ENCODE peak calls at places on chromosomes 6 and 20, in six cellular contexts. One of them, this sample, is unnamed.

GRCh38 chr6:166333172-166333995 is 9.0 kb downstream of the SFT2D1 start:
- DNase-seq in HAP-1: no peak
- DNase-seq in foreskin keratinocyte: no peak
- DNase-seq in mesendoderm: no peak
- DNase-seq in cardiac muscle cell: no peak
- DNase-seq in left ventricle myocardium inferior: no peak
- DNase-seq in this sample: no peak

GRCh38 chr20:31720486-31721407 is 1.9 kb downstream of the BCL2L1 start:
- DNase-seq in mesendoderm: peak; percentile 37
- DNase-seq in foreskin keratinocyte: no peak
- DNase-seq in left ventricle myocardium inferior: no peak
- DNase-seq in cardiac muscle cell: no peak
- DNase-seq in HAP-1: no peak
- DNase-seq in this sample: peak; percentile 81

GRCh38 chr20:38260378-38261053 is at the start of gene KIAA1755:
- DNase-seq in cardiac muscle cell: peak; percentile 8
- DNase-seq in HAP-1: no peak
- DNase-seq in left ventricle myocardium inferior: peak; percentile 64
- DNase-seq in foreskin keratinocyte: no peak
- DNase-seq in mesendoderm: no peak
- DNase-seq in this sample: peak; percentile 31

GRCh38 chr6:169048806-169049205 is 204.8 kb downstream of the THBS2 start:
- DNase-seq in cardiac muscle cell: no peak
- DNase-seq in foreskin keratinocyte: no peak
- DNase-seq in HAP-1: no peak
- DNase-seq in mesendoderm: no peak
- DNase-seq in left ventricle myocardium inferior: no peak
- DNase-seq in this sample: no peak

GRCh38 chr6:139161817-139162284 is 27.0 kb downstream of the HECA start:
- DNase-seq in cardiac muscle cell: no peak
- DNase-seq in HAP-1: no peak
- DNase-seq in left ventricle myocardium inferior: no peak
- DNase-seq in mesendoderm: no peak
- DNase-seq in foreskin keratinocyte: no peak
- DNase-seq in this sample: no peak

GRCh38 chr6:21277601-21278043 is 315.9 kb upstream of the SOX4 start:
- DNase-seq in cardiac muscle cell: no peak
- DNase-seq in left ventricle myocardium inferior: no peak
- DNase-seq in HAP-1: no peak
- DNase-seq in foreskin keratinocyte: peak; percentile 95
- DNase-seq in mesendoderm: peak; percentile 97
- DNase-seq in this sample: no peak

GRCh38 chr6:91482498-91482897 is 895.6 kb upstream of the MAP3K7 start:
- DNase-seq in left ventricle myocardium inferior: no peak
- DNase-seq in foreskin keratinocyte: no peak
- DNase-seq in mesendoderm: no peak
- DNase-seq in cardiac muscle cell: no peak
- DNase-seq in HAP-1: no peak
- DNase-seq in this sample: no peak

GRCh38 chr6:27288136-27289044 is 23.7 kb downstream of the POM121L2 start:
- DNase-seq in mesendoderm: peak; percentile 67
- DNase-seq in HAP-1: no peak
- DNase-seq in cardiac muscle cell: peak; percentile 27
- DNase-seq in foreskin keratinocyte: no peak
- DNase-seq in left ventricle myocardium inferior: no peak
- DNase-seq in this sample: no peak

GRCh38 chr6:15352884-15353283 is 107.0 kb downstream of the JARID2 start:
- DNase-seq in left ventricle myocardium inferior: no peak
- DNase-seq in foreskin keratinocyte: no peak
- DNase-seq in HAP-1: no peak
- DNase-seq in mesendoderm: no peak
- DNase-seq in cardiac muscle cell: no peak
- DNase-seq in this sample: no peak

GRCh38 chr6:142058216-142058925 is 74.4 kb upstream of the GJE1 start:
- DNase-seq in HAP-1: no peak
- DNase-seq in cardiac muscle cell: no peak
- DNase-seq in foreskin keratinocyte: no peak
- DNase-seq in mesendoderm: no peak
- DNase-seq in left ventricle myocardium inferior: no peak
- DNase-seq in this sample: no peak

GRCh38 chr20:48850681-48851299 is 23.0 kb upstream of the PREX1 start:
- DNase-seq in HAP-1: no peak
- DNase-seq in foreskin keratinocyte: no peak
- DNase-seq in left ventricle myocardium inferior: no peak
- DNase-seq in mesendoderm: no peak
- DNase-seq in cardiac muscle cell: no peak
- DNase-seq in this sample: no peak

GRCh38 chr6:7587631-7588100 is 2.3 kb upstream of the SNRNP48 start:
- DNase-seq in cardiac muscle cell: no peak
- DNase-seq in foreskin keratinocyte: peak; percentile 77
- DNase-seq in mesendoderm: peak; percentile 44
- DNase-seq in HAP-1: no peak
- DNase-seq in left ventricle myocardium inferior: no peak
- DNase-seq in this sample: no peak

GRCh38 chr6:156752666-156753301 is 24.4 kb upstream of the ARID1B start:
- DNase-seq in mesendoderm: peak; percentile 55
- DNase-seq in cardiac muscle cell: no peak
- DNase-seq in left ventricle myocardium inferior: no peak
- DNase-seq in foreskin keratinocyte: no peak
- DNase-seq in HAP-1: no peak
- DNase-seq in this sample: no peak

GRCh38 chr6:56840467-56841371 is 114.2 kb upstream of the BEND6 start:
- DNase-seq in foreskin keratinocyte: peak; percentile 89
- DNase-seq in left ventricle myocardium inferior: no peak
- DNase-seq in HAP-1: peak; percentile 14
- DNase-seq in mesendoderm: peak; percentile 44
- DNase-seq in cardiac muscle cell: no peak
- DNase-seq in this sample: peak; percentile 17

GRCh38 chr20:51570755-51571469 is 28.4 kb upstream of the NFATC2 start:
- DNase-seq in cardiac muscle cell: peak; percentile 74
- DNase-seq in HAP-1: no peak
- DNase-seq in foreskin keratinocyte: no peak
- DNase-seq in mesendoderm: no peak
- DNase-seq in left ventricle myocardium inferior: peak; percentile 60
- DNase-seq in this sample: no peak

GRCh38 chr6:154791561-154792317 is 58.5 kb downstream of the SCAF8 start:
- DNase-seq in left ventricle myocardium inferior: no peak
- DNase-seq in mesendoderm: no peak
- DNase-seq in foreskin keratinocyte: no peak
- DNase-seq in HAP-1: no peak
- DNase-seq in cardiac muscle cell: no peak
- DNase-seq in this sample: no peak

GRCh38 chr20:7841291-7841966 is 98.8 kb downstream of the HAO1 start:
- DNase-seq in HAP-1: no peak
- DNase-seq in left ventricle myocardium inferior: no peak
- DNase-seq in mesendoderm: no peak
- DNase-seq in cardiac muscle cell: no peak
- DNase-seq in foreskin keratinocyte: peak; percentile 91
- DNase-seq in this sample: no peak

GRCh38 chr6:44737349-44737748 is 349.8 kb downstream of the CDC5L start:
- DNase-seq in HAP-1: no peak
- DNase-seq in cardiac muscle cell: no peak
- DNase-seq in mesendoderm: no peak
- DNase-seq in left ventricle myocardium inferior: no peak
- DNase-seq in foreskin keratinocyte: no peak
- DNase-seq in this sample: no peak

DNA sequence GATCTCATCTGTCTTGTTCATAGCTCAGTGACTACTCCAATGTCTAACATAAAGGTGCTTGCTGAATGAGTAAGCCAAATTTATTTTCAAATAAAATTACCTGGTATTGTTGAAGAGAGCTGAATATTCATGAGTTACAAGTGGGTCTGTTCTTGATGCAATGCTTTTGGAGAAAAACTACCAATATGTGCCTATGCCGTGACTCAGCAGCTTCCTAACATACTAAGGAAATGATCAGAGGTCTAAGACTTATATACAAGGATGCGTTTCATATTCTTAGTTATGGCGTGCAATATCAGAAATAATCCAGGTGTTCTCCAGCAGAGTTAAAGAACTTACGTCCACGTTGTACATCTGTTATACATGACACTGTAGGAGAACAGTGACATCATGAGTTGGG is 5.1 kb downstream of the FAM120B start:
- DNase-seq in mesendoderm: no peak
- DNase-seq in cardiac muscle cell: no peak
- DNase-seq in left ventricle myocardium inferior: no peak
- DNase-seq in foreskin keratinocyte: no peak
- DNase-seq in HAP-1: no peak
- DNase-seq in this sample: no peak
- H3K4me1 ChIP-seq in mesendoderm: no peaks in the 10 kb centered on the region
- H3K4me1 ChIP-seq in cardiac muscle cell: peaks cover 25% of the 10 kb centered on the region
- H3K4me1 ChIP-seq in left ventricle myocardium inferior: peaks cover 79% of the 10 kb centered on the region
- H3K4me1 ChIP-seq in foreskin keratinocyte: peaks cover 6% of the 10 kb centered on the region
- H3K4me1 ChIP-seq in HAP-1: peaks cover 20% of the 10 kb centered on the region
- H3K4me1 ChIP-seq in this sample: peaks cover 4% of the 10 kb centered on the region

GRCh38 chr6:17928514-17929430 is 58.7 kb downstream of the KIF13A start:
- DNase-seq in HAP-1: no peak
- DNase-seq in mesendoderm: no peak
- DNase-seq in cardiac muscle cell: no peak
- DNase-seq in left ventricle myocardium inferior: no peak
- DNase-seq in foreskin keratinocyte: peak; percentile 53
- DNase-seq in this sample: no peak

GRCh38 chr6:17927705-17928104 is 59.7 kb downstream of the KIF13A start:
- DNase-seq in left ventricle myocardium inferior: peak; percentile 54
- DNase-seq in mesendoderm: no peak
- DNase-seq in foreskin keratinocyte: no peak
- DNase-seq in HAP-1: no peak
- DNase-seq in cardiac muscle cell: no peak
- DNase-seq in this sample: no peak

GRCh38 chr6:17932362-17932852 is 55.0 kb downstream of the KIF13A start:
- DNase-seq in cardiac muscle cell: peak; percentile 84
- DNase-seq in HAP-1: no peak
- DNase-seq in foreskin keratinocyte: peak; percentile 77
- DNase-seq in mesendoderm: no peak
- DNase-seq in left ventricle myocardium inferior: peak; percentile 57
- DNase-seq in this sample: no peak

GRCh38 chr6:17931227-17931626 is 56.2 kb downstream of the KIF13A start:
- DNase-seq in left ventricle myocardium inferior: no peak
- DNase-seq in cardiac muscle cell: no peak
- DNase-seq in HAP-1: no peak
- DNase-seq in mesendoderm: no peak
- DNase-seq in foreskin keratinocyte: no peak
- DNase-seq in this sample: no peak

GRCh38 chr6:17930321-17930993 is 57.0 kb downstream of the KIF13A start:
- DNase-seq in mesendoderm: no peak
- DNase-seq in cardiac muscle cell: no peak
- DNase-seq in left ventricle myocardium inferior: no peak
- DNase-seq in HAP-1: no peak
- DNase-seq in foreskin keratinocyte: peak; percentile 39
- DNase-seq in this sample: no peak
- H3K4me1 ChIP-seq in mesendoderm: no peaks in the 10 kb centered on the region
- H3K4me1 ChIP-seq in cardiac muscle cell: peaks cover 74% of the 10 kb centered on the region
- H3K4me1 ChIP-seq in left ventricle myocardium inferior: peaks cover 97% of the 10 kb centered on the region
- H3K4me1 ChIP-seq in HAP-1: peaks cover 29% of the 10 kb centered on the region
- H3K4me1 ChIP-seq in foreskin keratinocyte: peaks cover 48% of the 10 kb centered on the region
- H3K4me1 ChIP-seq in this sample: no peaks in the 10 kb centered on the region

GRCh38 chr6:96940322-96940721 is 15.8 kb downstream of the KLHL32 start:
- DNase-seq in HAP-1: no peak
- DNase-seq in foreskin keratinocyte: no peak
- DNase-seq in cardiac muscle cell: no peak
- DNase-seq in left ventricle myocardium inferior: no peak
- DNase-seq in mesendoderm: peak; percentile 1
- DNase-seq in this sample: no peak
- H3K4me1 ChIP-seq in HAP-1: no peaks in the 10 kb centered on the region
- H3K4me1 ChIP-seq in foreskin keratinocyte: peaks cover 9% of the 10 kb centered on the region
- H3K4me1 ChIP-seq in cardiac muscle cell: no peaks in the 10 kb centered on the region
- H3K4me1 ChIP-seq in left ventricle myocardium inferior: peaks cover 8% of the 10 kb centered on the region
- H3K4me1 ChIP-seq in mesendoderm: no peaks in the 10 kb centered on the region
- H3K4me1 ChIP-seq in this sample: no peaks in the 10 kb centered on the region

DNA sequence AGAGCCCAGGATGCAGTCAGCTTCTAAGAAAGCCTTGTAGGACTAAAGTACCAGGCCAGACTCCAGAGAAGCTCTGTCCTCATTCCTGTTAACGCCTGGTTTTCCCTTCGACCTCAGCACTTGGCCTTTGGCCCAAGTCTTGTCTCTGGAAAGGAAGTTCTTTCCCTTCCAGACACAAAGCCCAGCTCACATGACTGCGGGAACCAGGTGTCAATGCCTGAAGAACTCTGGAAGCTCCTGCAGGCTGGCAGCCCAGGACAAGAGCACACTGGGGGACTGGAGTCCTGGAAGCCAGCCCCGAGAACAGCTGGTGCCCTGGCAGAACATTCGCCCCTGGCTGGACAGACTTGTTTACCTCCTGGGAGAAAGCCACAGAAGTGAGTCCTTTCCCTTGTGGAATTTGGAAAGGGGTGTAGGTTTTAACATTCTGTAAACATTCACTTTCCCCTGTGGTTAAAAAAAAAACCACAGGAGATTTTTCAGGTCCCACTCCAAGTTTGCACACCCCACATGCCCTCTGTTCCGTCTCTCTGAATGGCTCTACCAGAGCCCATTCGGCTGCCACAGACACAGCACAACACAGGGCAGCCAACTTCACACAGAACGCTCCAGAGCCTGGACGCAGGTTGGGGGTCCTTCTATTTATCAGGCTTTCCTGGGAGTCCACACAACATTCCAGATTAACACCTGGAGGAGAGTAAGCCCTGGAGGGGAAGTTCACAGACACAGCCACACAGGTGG is 18.1 kb downstream of the ACSS1 start:
- DNase-seq in mesendoderm: no peak
- DNase-seq in left ventricle myocardium inferior: peak; percentile 88
- DNase-seq in foreskin keratinocyte: peak; percentile 17
- DNase-seq in cardiac muscle cell: no peak
- DNase-seq in HAP-1: no peak
- DNase-seq in this sample: peak; percentile 96
- H3K4me1 ChIP-seq in mesendoderm: no peaks in the 10 kb centered on the region
- H3K4me1 ChIP-seq in left ventricle myocardium inferior: peaks cover 100% of the 10 kb centered on the region
- H3K4me1 ChIP-seq in foreskin keratinocyte: no peaks in the 10 kb centered on the region
- H3K4me1 ChIP-seq in cardiac muscle cell: no peaks in the 10 kb centered on the region
- H3K4me1 ChIP-seq in HAP-1: no peaks in the 10 kb centered on the region
- H3K4me1 ChIP-seq in this sample: peaks cover 51% of the 10 kb centered on the region

GRCh38 chr20:62818592-62819493 is 2.0 kb downstream of the COL9A3 start:
- DNase-seq in left ventricle myocardium inferior: peak; percentile 76
- DNase-seq in cardiac muscle cell: peak; percentile 57
- DNase-seq in HAP-1: no peak
- DNase-seq in foreskin keratinocyte: no peak
- DNase-seq in mesendoderm: no peak
- DNase-seq in this sample: peak; percentile 99
- H3K4me1 ChIP-seq in left ventricle myocardium inferior: peaks cover 59% of the 10 kb centered on the region
- H3K4me1 ChIP-seq in cardiac muscle cell: peaks cover 7% of the 10 kb centered on the region
- H3K4me1 ChIP-seq in HAP-1: peaks cover 3% of the 10 kb centered on the region
- H3K4me1 ChIP-seq in foreskin keratinocyte: peaks cover 3% of the 10 kb centered on the region
- H3K4me1 ChIP-seq in mesendoderm: peaks cover 2% of the 10 kb centered on the region
- H3K4me1 ChIP-seq in this sample: peaks cover 26% of the 10 kb centered on the region